ENCODE peak calls at places on chromosomes 12 and 14, in seven cellular contexts. J is K562, C is transverse colon, N is suprapubic skin, Q is upper lobe of left lung, P is stomach, O is GM12878. M is an unnamed sample.

GRCh38 chr12:89350661-89351488 is 1.4 kb downstream of the DUSP6 start:
- DNase-seq in J (no peak), C (peak; percentile 33), N (no peak), Q (no peak), P (no peak), O (no peak), M (no peak)

GRCh38 chr12:7292300-7292699 is 11.6 kb upstream of the ACSM4 start:
- DNase-seq in J (no peak), C (no peak), N (no peak), Q (no peak), P (no peak), O (no peak), M (no peak)

GRCh38 chr14:31792726-31793125 is 231.5 kb downstream of the NUBPL start:
- DNase-seq in J (no peak), C (no peak), N (no peak), Q (no peak), P (no peak), O (no peak), M (no peak)

GRCh38 chr12:90368081-90368480 is 586.9 kb downstream of the CCER1 start:
- DNase-seq in J (no peak), C (no peak), N (no peak), Q (no peak), P (no peak), O (no peak), M (no peak)

GRCh38 chr12:28938581-28939301 is 210.3 kb upstream of the FAR2 start:
- DNase-seq in J (no peak), C (no peak), N (no peak), Q (no peak), P (no peak), O (no peak), M (no peak)

GRCh38 chr14:105069887-105070759 is 4.9 kb upstream of the GPR132 start:
- DNase-seq in J (peak; percentile 47), C (no peak), N (peak; percentile 70), Q (peak; percentile 71), P (no peak), O (peak; percentile 98), M (no peak)

GRCh38 chr14:39015360-39015961 is 87.6 kb downstream of the SEC23A start:
- DNase-seq in J (peak; percentile 32), C (peak; percentile 15), N (no peak), Q (no peak), P (no peak), O (no peak), M (no peak)

GRCh38 chr14:104433401-104434213 is 146.0 kb upstream of the C14orf180 start:
- DNase-seq in J (no peak), C (no peak), N (peak; percentile 47), Q (no peak), P (peak; percentile 24), O (no peak), M (peak; percentile 77)

GRCh38 chr12:11621797-11622423 is 27.6 kb upstream of the ETV6 start:
- DNase-seq in J (no peak), C (peak; percentile 22), N (no peak), Q (no peak), P (no peak), O (no peak), M (no peak)

GRCh38 chr14:28382460-28383220 is 383.9 kb upstream of the FOXG1 start:
- DNase-seq in J (no peak), C (no peak), N (no peak), Q (no peak), P (no peak), O (no peak), M (no peak)

GRCh38 chr12:1523046-1523445 is 71.3 kb downstream of the FBXL14 start:
- DNase-seq in J (no peak), C (no peak), N (no peak), Q (no peak), P (no peak), O (no peak), M (no peak)

GRCh38 chr14:63956326-63956725 is 103.5 kb downstream of the SYNE2 start:
- DNase-seq in J (no peak), C (no peak), N (no peak), Q (no peak), P (no peak), O (no peak), M (no peak)

GRCh38 chr14:28661171-28661772 is 105.3 kb upstream of the FOXG1 start:
- DNase-seq in J (no peak), C (no peak), N (no peak), Q (no peak), P (no peak), O (no peak), M (no peak)

GRCh38 chr12:75207338-75208083 is 2.1 kb downstream of the KCNC2 start:
- DNase-seq in J (no peak), C (no peak), N (no peak), Q (no peak), P (no peak), O (no peak), M (no peak)

GRCh38 chr14:100823488-100823887 is 2.4 kb upstream of the MEG3 start:
- DNase-seq in J (no peak), C (no peak), N (no peak), Q (no peak), P (no peak), O (no peak), M (no peak)

GRCh38 chr14:103721334-103722120 is 5.9 kb downstream of the ZFYVE21 start:
- DNase-seq in J (no peak), C (no peak), N (no peak), Q (no peak), P (no peak), O (no peak), M (no peak)

GRCh38 chr12:114949081-114949480 is 265.1 kb upstream of the TBX3 start:
- DNase-seq in J (no peak), C (no peak), N (no peak), Q (no peak), P (no peak), O (no peak), M (no peak)

GRCh38 chr12:58882796-58883195 is 37.5 kb downstream of the LRIG3 start:
- DNase-seq in J (no peak), C (no peak), N (no peak), Q (no peak), P (no peak), O (no peak), M (no peak)

GRCh38 chr12:120012067-120012621 is 23.1 kb downstream of the BICDL1 start:
- DNase-seq in J (peak; percentile 32), C (no peak), N (no peak), Q (no peak), P (no peak), O (peak; percentile 93), M (no peak)
- TF ChIP-seq POLR2AphosphoS5 in J (no peak), C (no peak), N (no peak), Q (no peak), P (no peak), O (no peak), M (no peak)

GRCh38 chr14:99412122-99413061 is 68.3 kb downstream of the SETD3 start:
- DNase-seq in J (no peak), C (no peak), N (no peak), Q (no peak), P (no peak), O (no peak), M (no peak)
- H3K27me3 ChIP-seq in J (no peaks in the 10 kb centered on the region), C (no peaks in the 10 kb centered on the region), N (no peaks in the 10 kb centered on the region), Q (no peaks in the 10 kb centered on the region), P (no peaks in the 10 kb centered on the region), O (no peaks in the 10 kb centered on the region), M (no peaks in the 10 kb centered on the region)

DNA sequence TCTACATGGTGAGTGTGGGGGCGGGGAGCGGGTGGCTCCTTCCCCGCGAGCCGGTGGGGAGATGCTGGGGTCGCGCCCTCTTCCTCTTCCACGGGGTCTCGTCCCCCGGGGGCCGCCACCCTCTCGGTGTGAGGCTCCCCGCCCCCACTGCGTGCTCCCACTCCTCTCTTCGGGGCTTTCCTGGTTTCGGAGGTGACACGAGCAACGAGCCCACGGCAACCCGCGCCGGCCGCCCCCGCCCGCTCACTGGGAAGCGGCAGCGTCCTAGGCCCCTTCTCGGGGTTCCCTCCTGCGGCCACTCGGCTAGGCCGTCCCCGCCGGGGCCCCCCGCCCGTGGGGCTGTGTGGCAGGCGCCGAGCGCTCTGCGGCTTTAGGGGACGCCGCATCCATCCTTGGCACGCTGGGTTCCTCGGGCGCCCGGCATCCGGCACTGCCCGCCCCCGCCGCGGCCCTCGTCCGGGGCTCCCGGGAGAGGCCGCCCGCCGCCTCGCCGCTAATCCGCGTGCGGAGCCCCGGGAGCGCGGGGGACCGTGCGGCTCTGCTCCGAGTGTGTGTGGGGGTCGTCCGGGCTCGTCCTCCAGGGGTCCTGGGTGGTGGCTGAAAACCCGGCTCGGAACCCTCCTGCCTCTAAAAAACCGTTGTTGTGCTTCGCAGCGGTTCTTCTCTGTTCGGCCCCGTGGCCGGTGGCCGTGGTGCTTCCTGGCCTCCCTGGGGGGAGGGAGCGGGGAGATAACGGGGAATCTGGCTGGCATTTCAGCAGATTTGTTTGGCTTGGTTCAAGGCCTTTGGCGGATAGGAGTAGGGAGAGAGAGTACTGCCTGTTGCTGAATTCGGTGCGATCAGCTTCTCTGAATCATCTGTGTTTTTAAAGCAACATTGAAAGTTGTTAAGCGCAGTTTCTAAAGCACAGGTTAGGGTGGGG is 998 bp downstream of the PCNX1 start:
- DNase-seq in J (peak; percentile 11), C (peak; percentile 41), N (peak; percentile 74), Q (peak; percentile 61), P (peak; percentile 42), O (no peak), M (no peak)
- TF ChIP-seq POLR2AphosphoS5 in J (no peak), C (no peak), N (no peak), Q (no peak), P (no peak), O (peak; percentile 38), M (peak; percentile 23)

DNA sequence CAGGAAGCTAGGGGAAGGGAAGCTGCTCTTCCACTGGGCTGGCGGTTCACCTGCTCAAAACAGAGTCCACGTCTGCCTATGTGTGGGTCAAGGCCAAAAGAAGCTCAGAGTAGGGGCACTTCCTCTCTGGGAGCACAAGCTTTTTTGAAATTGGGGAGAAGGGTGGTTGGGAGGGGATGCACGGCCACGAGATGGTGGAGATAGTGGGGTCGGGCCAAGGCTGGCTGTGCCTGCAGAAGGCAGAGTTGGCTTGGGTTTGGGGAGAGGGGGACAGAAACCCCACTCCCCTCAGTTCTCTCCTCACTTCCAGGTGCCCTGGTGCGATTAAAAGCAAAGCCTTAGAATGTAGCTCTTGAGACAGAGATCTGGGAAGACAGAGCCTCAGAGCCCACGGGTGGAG is 1.8 kb upstream of the NOS1 start:
- DNase-seq in J (no peak), C (no peak), N (no peak), Q (no peak), P (no peak), O (no peak), M (no peak)
- H3K27me3 ChIP-seq in J (peaks cover 46% of the 10 kb centered on the region), C (peaks cover 78% of the 10 kb centered on the region), N (peaks cover 82% of the 10 kb centered on the region), Q (peaks cover 26% of the 10 kb centered on the region), P (peaks cover 11% of the 10 kb centered on the region), O (peaks cover 2% of the 10 kb centered on the region), M (no peaks in the 10 kb centered on the region)

GRCh38 chr14:88983755-88984154 is 159.3 kb downstream of the TTC8 start:
- DNase-seq in J (no peak), C (no peak), N (no peak), Q (no peak), P (no peak), O (no peak), M (no peak)
- TF ChIP-seq POLR2AphosphoS5 in J (no peak), C (no peak), N (no peak), Q (no peak), P (no peak), O (no peak), M (no peak)

GRCh38 chr14:73236157-73236556 is 1.1 kb upstream of the PAPLN start:
- DNase-seq in J (no peak), C (no peak), N (no peak), Q (no peak), P (no peak), O (no peak), M (no peak)
- H3K27me3 ChIP-seq in J (peaks cover 82% of the 10 kb centered on the region), C (peaks cover 41% of the 10 kb centered on the region), N (peaks cover 7% of the 10 kb centered on the region), Q (peaks cover 21% of the 10 kb centered on the region), P (no peaks in the 10 kb centered on the region), O (peaks cover 26% of the 10 kb centered on the region), M (no peaks in the 10 kb centered on the region)